ENCODE peak calls at places on chromosome 10, in eight cellular contexts. U is lower lobe of right lung; X is cardiac muscle cell; Q is stomach; P is mesendoderm; E is IMR-90; M is hepatocyte; I is CD8-positive, alpha-beta memory T cell. F is an unnamed sample. For H3K4me1, the result is how much of the 10 kb centered on the place peaks cover.

GRCh38 chr10:13056461-13057077 is 43.4 kb upstream of the OPTN start:
- DNase-seq in I (no peak), X (peak), Q (no peak), M (peak), P (peak), U (no peak), E (peak), F (no peak)

GRCh38 chr10:60810437-60811182 is 32.3 kb downstream of the CDK1 start:
- DNase-seq in X (peak), E (peak), Q (peak), P (no peak), M (peak), U (no peak), I (no peak), F (no peak)

GRCh38 chr10:3892440-3893101 is 107.6 kb upstream of the KLF6 start:
- DNase-seq in U (no peak), P (peak), I (no peak), Q (no peak), M (no peak), X (no peak), E (no peak), F (no peak)

GRCh38 chr10:76388321-76388720 is 956.9 kb downstream of the LRMDA start:
- DNase-seq in I (no peak), U (no peak), M (no peak), X (no peak), E (peak), Q (no peak), P (no peak), F (no peak)

GRCh38 chr10:70478191-70479160 is at the start of gene PALD1:
- DNase-seq in I (peak), U (peak), P (peak), E (no peak), X (peak), M (peak), Q (peak), F (no peak)

GRCh38 chr10:77836299-77836820 is 90.2 kb downstream of the DLG5 start:
- DNase-seq in X (peak), E (peak), P (no peak), I (peak), U (peak), M (no peak), Q (peak), F (no peak)

GRCh38 chr10:103890194-103890658 is 27.8 kb downstream of the STN1 start:
- DNase-seq in E (peak), M (peak), X (no peak), P (peak), U (peak), I (no peak), Q (peak), F (no peak)

GRCh38 chr10:49153971-49154370 is 20.1 kb upstream of the FAM170B start:
- DNase-seq in E (peak), U (no peak), Q (no peak), X (peak), I (no peak), P (no peak), M (no peak), F (no peak)

GRCh38 chr10:100516847-100517246 is 2.8 kb downstream of the SEC31B start:
- DNase-seq in I (no peak), X (no peak), U (no peak), Q (no peak), M (no peak), P (peak), E (no peak), F (no peak)

GRCh38 chr10:116353817-116354216 is 29.6 kb downstream of the CCDC172 start:
- DNase-seq in M (no peak), I (no peak), X (no peak), U (no peak), Q (no peak), E (no peak), P (no peak), F (no peak)

GRCh38 chr10:125064681-125065492 is 95.5 kb downstream of the CTBP2 start:
- DNase-seq in X (peak), I (no peak), U (no peak), M (peak), Q (no peak), P (peak), E (peak), F (no peak)

GRCh38 chr10:11846542-11846941 is 23.4 kb downstream of the PROSER2 start:
- DNase-seq in X (no peak), E (peak), M (no peak), U (no peak), Q (no peak), I (no peak), P (no peak), F (no peak)

GRCh38 chr10:33927347-33927746 is 592.9 kb upstream of the NRP1 start:
- DNase-seq in P (no peak), X (peak), I (no peak), M (no peak), U (no peak), E (no peak), Q (no peak), F (no peak)

GRCh38 chr10:98172073-98172472 is 37.6 kb downstream of the R3HCC1L start:
- DNase-seq in P (no peak), M (no peak), X (peak), E (no peak), U (no peak), Q (no peak), I (no peak), F (no peak)

GRCh38 chr10:97336942-97337719 is 2.6 kb upstream of the FRAT2 start:
- DNase-seq in P (peak), E (no peak), Q (peak), I (no peak), X (no peak), M (peak), U (no peak), F (no peak)

GRCh38 chr10:71562884-71563283 is 156.7 kb downstream of the C10orf105 start:
- DNase-seq in U (no peak), P (no peak), X (no peak), M (no peak), I (no peak), E (no peak), Q (no peak), F (no peak)

GRCh38 chr10:21334891-21335696 is 190.4 kb downstream of the SKIDA1 start:
- DNase-seq in P (peak), U (no peak), I (no peak), M (peak), X (peak), E (peak), Q (no peak), F (no peak)

GRCh38 chr10:3417096-3417495 is 244.5 kb upstream of the PITRM1 start:
- DNase-seq in M (no peak), U (no peak), E (no peak), I (no peak), P (no peak), X (no peak), Q (no peak), F (no peak)

GRCh38 chr10:132257271-132257670 is 50.5 kb downstream of the STK32C start:
- DNase-seq in X (peak), P (no peak), U (no peak), Q (no peak), I (no peak), E (peak), M (no peak), F (no peak)

GRCh38 chr10:124019886-124020797 is 73.3 kb downstream of the CHST15 start:
- DNase-seq in P (peak), U (no peak), I (no peak), M (no peak), Q (no peak), X (no peak), E (no peak), F (no peak)

GRCh38 chr10:117535045-117535751 is 7.3 kb upstream of the EMX2 start:
- DNase-seq in U (no peak), I (no peak), P (peak), X (no peak), Q (no peak), E (no peak), M (peak), F (no peak)

GRCh38 chr10:100307716-100308115 is 21.2 kb upstream of the BLOC1S2 start:
- DNase-seq in P (no peak), U (no peak), Q (no peak), E (peak), X (peak), I (no peak), M (no peak), F (no peak)

GRCh38 chr10:70779685-70780369 is 5.3 kb downstream of the TBATA start:
- DNase-seq in P (no peak), E (no peak), M (no peak), I (no peak), X (no peak), U (peak), Q (no peak), F (no peak)

GRCh38 chr10:86851329-86852207 is 95.1 kb downstream of the BMPR1A start:
- DNase-seq in E (peak), U (no peak), M (no peak), I (no peak), X (peak), Q (no peak), P (no peak), F (no peak)

GRCh38 chr10:112330154-112330553 is 43.8 kb upstream of the ACSL5 start:
- DNase-seq in I (no peak), P (no peak), E (no peak), Q (peak), M (peak), X (no peak), U (no peak), F (no peak)

GRCh38 chr10:2885956-2886296 is 181.4 kb upstream of the PFKP start:
- DNase-seq in P (no peak), U (no peak), I (no peak), X (no peak), M (no peak), Q (no peak), E (no peak), F (no peak)

GRCh38 chr10:43396928-43397624 is 11.9 kb downstream of the HNRNPF start:
- DNase-seq in U (peak), M (peak), X (peak), E (peak), Q (peak), P (peak), I (peak), F (peak)

GRCh38 chr10:86024555-86025001 is 342.0 kb downstream of the GRID1 start:
- DNase-seq in P (peak), U (no peak), Q (no peak), I (no peak), M (no peak), E (no peak), X (no peak), F (no peak)

GRCh38 chr10:65753532-65753931 is 1172.3 kb upstream of the LRRTM3 start:
- DNase-seq in Q (no peak), E (no peak), P (no peak), M (no peak), X (no peak), I (no peak), U (no peak), F (no peak)

GRCh38 chr10:131027256-131027655 is 284.3 kb downstream of the TCERG1L start:
- DNase-seq in Q (no peak), X (no peak), E (no peak), P (no peak), U (no peak), M (no peak), I (no peak), F (no peak)

GRCh38 chr10:5976689-5977470 is 463 bp downstream of the IL15RA start:
- DNase-seq in M (peak), E (peak), X (peak), Q (peak), U (peak), I (peak), P (peak), F (no peak)

GRCh38 chr10:86931872-86932271 is 25.5 kb downstream of the MMRN2 start:
- DNase-seq in M (no peak), U (no peak), I (no peak), P (no peak), E (peak), X (peak), Q (no peak), F (no peak)

GRCh38 chr10:119395287-119396007 is 147.1 kb downstream of the RGS10 start:
- DNase-seq in I (no peak), X (peak), E (peak), P (peak), Q (peak), U (peak), M (no peak), F (no peak)

GRCh38 chr10:33735463-33735862 is 401.0 kb upstream of the NRP1 start:
- DNase-seq in I (no peak), E (peak), Q (no peak), P (no peak), X (no peak), M (no peak), U (no peak), F (no peak)

GRCh38 chr10:79084012-79084971 is 15.5 kb downstream of the ZMIZ1 start:
- DNase-seq in I (no peak), Q (peak), M (peak), E (peak), P (peak), X (peak), U (peak), F (peak)

GRCh38 chr10:102604379-102604960 is 39.8 kb upstream of the TRIM8 start:
- DNase-seq in X (peak), I (no peak), P (peak), M (peak), E (peak), Q (no peak), U (no peak), F (no peak)

GRCh38 chr10:11682267-11682683 is 59.9 kb upstream of the ECHDC3 start:
- DNase-seq in E (no peak), U (peak), Q (no peak), I (no peak), X (no peak), P (no peak), M (no peak), F (no peak)

GRCh38 chr10:94006591-94007550 is 13.1 kb downstream of the PLCE1 start:
- DNase-seq in P (peak), U (no peak), Q (peak), I (no peak), E (peak), M (peak), X (peak), F (no peak)

GRCh38 chr10:22999942-23000341 is 72.1 kb downstream of the ARMC3 start:
- DNase-seq in Q (no peak), X (no peak), I (no peak), P (no peak), M (no peak), U (no peak), E (no peak), F (no peak)

DNA sequence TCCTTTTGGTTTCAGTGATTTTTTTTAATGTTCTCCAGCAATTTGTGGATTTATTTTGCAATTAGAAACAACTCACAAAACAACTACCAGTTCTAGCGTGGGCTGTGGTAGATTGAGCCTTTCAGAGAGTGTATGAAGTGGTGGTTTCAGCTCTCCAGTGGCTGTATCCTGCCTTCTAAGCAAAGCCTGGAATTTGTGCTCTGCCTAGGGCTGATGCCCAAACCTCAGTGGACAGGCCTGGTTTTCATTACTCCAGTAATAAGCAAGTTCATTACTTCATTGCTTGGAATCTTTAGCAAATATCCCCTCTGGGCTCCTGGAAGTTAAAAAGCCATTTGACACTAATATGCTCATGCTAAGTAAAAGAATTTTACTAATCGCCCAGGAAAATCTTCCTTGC is 35.9 kb downstream of the APBB1IP start:
- DNase-seq in E (no peak), X (no peak), I (no peak), Q (no peak), M (no peak), U (no peak), P (no peak), F (no peak)
- H3K4me1 ChIP-seq in E (under half), X (under half), I (half or more), Q (under half), M (under half), U (under half), P (under half), F (under half)

DNA sequence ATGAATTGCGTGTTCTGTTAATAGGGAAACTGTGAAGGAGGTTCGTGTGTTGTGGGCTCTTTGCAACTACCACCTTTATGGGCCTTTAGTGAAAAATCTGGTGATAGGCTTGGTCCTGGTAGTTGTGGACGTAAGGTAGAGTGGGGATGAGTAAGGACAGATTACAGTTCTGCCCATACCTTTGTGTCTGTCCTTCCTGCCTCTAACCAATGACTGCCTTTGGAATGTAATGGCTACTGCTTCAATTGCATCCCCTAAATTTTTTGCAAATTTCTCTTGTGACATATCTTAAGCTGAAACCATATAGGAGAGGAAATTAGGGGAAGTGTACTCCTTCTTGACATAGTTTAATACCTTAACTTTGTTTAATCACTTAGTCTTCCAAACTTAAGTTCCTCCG is 82.3 kb downstream of the ADK start:
- DNase-seq in U (no peak), I (no peak), E (no peak), X (no peak), M (no peak), P (peak), Q (no peak), F (no peak)
- H3K27ac ChIP-seq in U (no peak), I (no peak), E (no peak), X (no peak), M (no peak), P (peak), Q (no peak), F (no peak)

GRCh38 chr10:88850712-88851111 is 932 bp downstream of the ANKRD22 start:
- DNase-seq in Q (no peak), P (no peak), U (no peak), X (no peak), I (no peak), E (no peak), M (no peak), F (no peak)

GRCh38 chr10:88853155-88853554 is 1.5 kb upstream of the ANKRD22 start:
- DNase-seq in E (no peak), I (no peak), P (no peak), X (no peak), Q (no peak), M (no peak), U (no peak), F (no peak)

GRCh38 chr10:88849224-88849623 is 2.4 kb downstream of the ANKRD22 start:
- DNase-seq in M (no peak), E (peak), I (no peak), P (no peak), Q (no peak), X (peak), U (no peak), F (no peak)

GRCh38 chr10:88852327-88852726 is 683 bp upstream of the ANKRD22 start:
- DNase-seq in E (no peak), X (no peak), I (no peak), P (no peak), M (no peak), Q (peak), U (no peak), F (no peak)

GRCh38 chr10:88851706-88852105 is at the start of gene ANKRD22:
- DNase-seq in I (no peak), X (peak), U (peak), P (peak), Q (peak), M (peak), E (peak), F (no peak)
- H3K4me3 ChIP-seq in I (no peak), X (no peak), U (no peak), P (no peak), Q (peak), M (no peak), E (no peak), F (peak)

GRCh38 chr10:75067272-75067671 is 44.2 kb upstream of the SAMD8 start:
- DNase-seq in P (no peak), X (no peak), I (no peak), Q (no peak), E (no peak), M (no peak), U (no peak), F (no peak)
- H3K4me1 ChIP-seq in P (under half), X (under half), I (under half), Q (under half), E (under half), M (under half), U (under half), F (under half)